ENCODE peak calls at places on chromosomes 13 and 19, in seven cellular contexts. V, S, H, J, L, O and P are unnamed samples. For H3K36me3, the result is how much of the 10 kb centered on the place peaks cover.

GRCh38 chr13:92682832-92683517 is 543.6 kb upstream of the GPC6 start:
- DNase-seq in V (no peak), S (no peak), H (no peak), J (no peak), L (no peak), O (no peak), P (no peak)

GRCh38 chr13:76976488-76976887 is 15.4 kb upstream of the CLN5 start:
- DNase-seq in V (no peak), S (no peak), H (no peak), J (no peak), L (no peak), O (no peak), P (no peak)

GRCh38 chr19:674282-675151 is 1.7 kb upstream of the FSTL3 start:
- DNase-seq in V (no peak), S (no peak), H (peak), J (no peak), L (no peak), O (no peak), P (peak)

GRCh38 chr13:51761638-51762350 is 42.2 kb downstream of the DHRS12 start:
- DNase-seq in V (no peak), S (no peak), H (no peak), J (no peak), L (no peak), O (no peak), P (no peak)

GRCh38 chr13:101727118-101727517 is 274.6 kb downstream of the ITGBL1 start:
- DNase-seq in V (no peak), S (no peak), H (no peak), J (no peak), L (no peak), O (no peak), P (no peak)

GRCh38 chr19:11378319-11379189 is 4.1 kb downstream of the SWSAP1 start:
- DNase-seq in V (no peak), S (no peak), H (no peak), J (peak), L (peak), O (peak), P (no peak)

GRCh38 chr19:4740092-4740491 is 16.4 kb upstream of the DPP9 start:
- DNase-seq in V (no peak), S (no peak), H (no peak), J (no peak), L (no peak), O (no peak), P (no peak)

GRCh38 chr13:97258801-97259200 is 36.7 kb downstream of the MBNL2 start:
- DNase-seq in V (no peak), S (no peak), H (no peak), J (no peak), L (no peak), O (no peak), P (no peak)

GRCh38 chr13:98026457-98026857 is 73.0 kb downstream of the IPO5 start:
- DNase-seq in V (no peak), S (no peak), H (no peak), J (no peak), L (peak), O (no peak), P (no peak)

GRCh38 chr19:29823581-29824330 is 12.0 kb downstream of the CCNE1 start:
- DNase-seq in V (no peak), S (no peak), H (peak), J (no peak), L (no peak), O (peak), P (no peak)

GRCh38 chr19:20928371-20928770 is 5.3 kb downstream of the ZNF85 start:
- DNase-seq in V (no peak), S (no peak), H (no peak), J (no peak), L (no peak), O (no peak), P (no peak)

GRCh38 chr13:39559838-39560237 is 43.2 kb downstream of the LHFPL6 start:
- DNase-seq in V (no peak), S (no peak), H (no peak), J (no peak), L (no peak), O (no peak), P (no peak)

GRCh38 chr13:50080158-50080855 is 65.1 kb downstream of the KCNRG start:
- DNase-seq in V (no peak), S (peak), H (no peak), J (peak), L (peak), O (no peak), P (no peak)

GRCh38 chr13:60623131-60623530 is 226.1 kb downstream of the TDRD3 start:
- DNase-seq in V (no peak), S (no peak), H (no peak), J (no peak), L (no peak), O (no peak), P (no peak)

GRCh38 chr13:44320611-44321010 is 53.0 kb upstream of the SERP2 start:
- DNase-seq in V (no peak), S (no peak), H (no peak), J (no peak), L (no peak), O (no peak), P (no peak)

GRCh38 chr13:49697468-49697867 is 6.2 kb upstream of the EBPL start:
- DNase-seq in V (no peak), S (no peak), H (no peak), J (no peak), L (no peak), O (no peak), P (no peak)

GRCh38 chr19:33196446-33197193 is 2.5 kb downstream of the LRP3 start:
- DNase-seq in V (no peak), S (no peak), H (no peak), J (no peak), L (no peak), O (no peak), P (no peak)

GRCh38 chr13:42076309-42076713 is 27.9 kb downstream of the DGKH start:
- DNase-seq in V (no peak), S (no peak), H (no peak), J (no peak), L (no peak), O (no peak), P (no peak)

GRCh38 chr19:55304279-55304978 is 20.6 kb downstream of the BRSK1 start:
- DNase-seq in V (no peak), S (no peak), H (no peak), J (peak), L (no peak), O (no peak), P (no peak)

GRCh38 chr13:35767256-35767981 is 290.9 kb upstream of the MAB21L1 start:
- DNase-seq in V (no peak), S (no peak), H (no peak), J (no peak), L (no peak), O (no peak), P (no peak)

GRCh38 chr19:16274466-16274865 is 50.2 kb upstream of the KLF2 start:
- DNase-seq in V (no peak), S (no peak), H (no peak), J (no peak), L (no peak), O (no peak), P (no peak)

GRCh38 chr13:74062933-74063332 is 71.3 kb downstream of the KLF12 start:
- DNase-seq in V (no peak), S (peak), H (no peak), J (peak), L (no peak), O (peak), P (peak)

GRCh38 chr13:108365255-108365654 is 95.7 kb downstream of the TNFSF13B start:
- DNase-seq in V (no peak), S (no peak), H (no peak), J (no peak), L (no peak), O (no peak), P (no peak)

GRCh38 chr13:108369412-108369811 is 99.9 kb downstream of the TNFSF13B start:
- DNase-seq in V (no peak), S (no peak), H (no peak), J (no peak), L (no peak), O (no peak), P (no peak)

GRCh38 chr13:108363651-108364050 is 94.1 kb downstream of the TNFSF13B start:
- DNase-seq in V (no peak), S (no peak), H (no peak), J (no peak), L (no peak), O (no peak), P (no peak)

DNA sequence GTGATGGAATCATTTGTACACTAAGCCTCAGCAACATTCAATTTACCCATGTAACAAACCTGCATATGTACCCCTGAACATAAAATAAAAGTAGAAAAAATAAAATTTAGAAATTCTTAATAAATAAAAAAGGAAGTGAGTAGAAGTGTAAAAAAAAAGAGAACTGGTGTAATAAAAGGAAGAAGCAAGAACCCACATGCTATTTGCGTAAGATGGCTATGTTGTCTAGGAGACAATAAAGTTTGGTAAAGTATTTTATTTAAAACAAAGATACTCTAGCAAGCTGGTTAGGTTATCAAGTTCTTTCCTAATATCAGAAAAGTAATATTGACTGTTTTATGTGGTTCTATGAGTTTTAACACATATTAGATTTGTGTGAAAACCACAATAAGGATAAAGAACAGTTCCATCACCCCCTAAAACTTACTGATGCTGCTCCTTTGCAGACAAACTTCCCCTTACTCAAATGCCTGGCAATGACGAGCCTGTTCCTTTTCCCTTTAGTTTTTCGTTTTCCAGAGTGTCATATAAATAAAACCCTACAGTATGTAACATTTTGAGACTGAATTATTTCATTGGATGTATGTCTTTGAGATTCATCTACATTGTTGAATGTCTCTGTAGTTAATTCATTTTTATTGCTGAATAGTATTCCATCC is 98.9 kb downstream of the TNFSF13B start:
- DNase-seq in V (no peak), S (no peak), H (no peak), J (no peak), L (no peak), O (no peak), P (no peak)
- TF ChIP-seq POLR2A in V (no peak), S (no peak), H (no peak), J (no peak), L (no peak), O (no peak), P (no peak)

DNA sequence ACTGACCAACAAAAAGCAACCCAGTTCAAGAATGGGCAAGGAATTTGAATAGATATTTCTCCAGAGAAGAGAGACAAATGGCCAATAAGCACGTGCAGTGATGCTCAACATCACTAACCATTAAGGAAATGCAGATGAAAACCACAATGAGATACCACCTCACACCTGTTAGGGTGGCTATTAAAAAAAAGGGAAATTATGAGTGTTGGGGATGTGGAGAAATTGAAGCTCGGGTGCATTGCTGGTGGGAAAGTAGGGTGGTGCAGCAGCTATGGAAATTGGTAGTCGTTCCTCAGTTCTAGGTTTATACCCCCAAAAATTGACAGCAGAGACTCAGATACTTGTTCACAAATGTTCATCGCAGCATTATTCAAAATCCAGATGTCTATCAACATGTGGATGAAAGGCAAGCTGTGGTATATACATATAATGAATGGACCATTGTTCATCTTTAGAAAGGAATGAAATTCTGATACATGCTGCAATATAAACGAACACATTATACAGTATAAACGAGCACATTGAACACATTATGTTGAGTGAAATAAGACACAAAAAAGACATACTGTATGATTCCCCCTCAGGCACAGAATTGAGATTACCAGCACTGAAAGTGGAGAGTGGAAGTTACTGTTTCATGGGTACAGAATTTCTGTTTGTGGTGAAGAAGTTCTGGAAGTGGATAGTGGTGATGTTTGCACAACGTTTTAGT is 927 bp downstream of the CHAMP1 start:
- DNase-seq in V (no peak), S (no peak), H (no peak), J (no peak), L (peak), O (no peak), P (no peak)
- H3K36me3 ChIP-seq in V (under half), S (under half), H (under half), J (under half), L (under half), O (under half), P (under half)

GRCh38 chr13:110520431-110521295 is 40.9 kb downstream of the RAB20 start:
- DNase-seq in V (no peak), S (peak), H (peak), J (peak), L (no peak), O (no peak), P (peak)
- TF ChIP-seq POLR2A in V (no peak), S (no peak), H (no peak), J (peak), L (no peak), O (no peak), P (no peak)

DNA sequence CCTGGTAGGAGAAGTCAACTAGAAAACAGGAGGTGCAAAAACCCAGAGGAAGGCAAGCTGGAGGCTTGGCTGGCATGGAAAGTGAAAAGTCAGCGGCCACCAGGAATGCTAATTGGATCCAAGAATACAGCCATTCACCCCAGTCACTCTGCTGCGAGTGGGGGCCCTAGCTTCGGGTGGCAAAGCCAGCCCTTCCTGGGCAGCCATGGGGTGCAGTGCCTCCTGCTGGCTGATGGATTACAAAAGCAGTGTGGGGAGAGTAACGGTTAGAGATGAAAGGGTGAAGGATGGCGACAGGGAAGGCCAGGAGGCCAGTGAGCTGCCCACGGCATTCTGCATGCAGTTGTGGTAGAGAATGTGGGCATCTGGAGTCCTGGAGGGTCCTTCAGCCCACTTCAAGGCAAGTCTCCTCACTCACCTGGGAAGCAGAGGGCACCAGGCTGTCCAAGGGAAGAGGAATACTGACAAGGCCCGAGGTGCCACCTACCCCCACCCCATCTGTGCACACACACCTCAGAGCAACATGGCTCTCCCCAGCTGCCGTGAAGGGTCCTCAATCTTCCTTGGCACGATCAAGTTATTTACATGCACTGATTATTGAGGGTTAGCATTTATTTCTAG is 20.3 kb upstream of the EPHX3 start:
- DNase-seq in V (no peak), S (no peak), H (no peak), J (no peak), L (peak), O (no peak), P (no peak)
- H3K36me3 ChIP-seq in V (under half), S (under half), H (half or more), J (under half), L (under half), O (half or more), P (half or more)

GRCh38 chr13:32537580-32538233 is 888 bp downstream of the N4BP2L2 start:
- DNase-seq in V (peak), S (no peak), H (peak), J (peak), L (peak), O (peak), P (peak)

GRCh38 chr13:32535748-32536147 is 2.8 kb downstream of the N4BP2L2 start:
- DNase-seq in V (no peak), S (no peak), H (no peak), J (no peak), L (no peak), O (no peak), P (no peak)

GRCh38 chr13:32535140-32535539 is 3.5 kb downstream of the N4BP2L2 start:
- DNase-seq in V (no peak), S (no peak), H (no peak), J (no peak), L (no peak), O (no peak), P (no peak)

GRCh38 chr13:32538234-32538620 is 368 bp downstream of the N4BP2L2 start:
- DNase-seq in V (no peak), S (peak), H (peak), J (no peak), L (no peak), O (peak), P (peak)

GRCh38 chr13:32538621-32539246 is at the start of gene N4BP2L2:
- DNase-seq in V (peak), S (peak), H (peak), J (peak), L (peak), O (peak), P (peak)
- TF ChIP-seq POLR2A in V (peak), S (peak), H (peak), J (peak), L (peak), O (no peak), P (peak)

GRCh38 chr19:47757617-47758432 is 12.5 kb downstream of the NOP53 start:
- DNase-seq in V (no peak), S (no peak), H (no peak), J (no peak), L (no peak), O (no peak), P (no peak)

GRCh38 chr19:47755762-47756626 is 10.6 kb downstream of the NOP53 start:
- DNase-seq in V (no peak), S (no peak), H (peak), J (no peak), L (no peak), O (no peak), P (no peak)

GRCh38 chr19:47755065-47755761 is 9.9 kb downstream of the NOP53 start:
- DNase-seq in V (no peak), S (no peak), H (peak), J (no peak), L (no peak), O (no peak), P (no peak)

GRCh38 chr19:47756953-47757608 is 11.7 kb downstream of the NOP53 start:
- DNase-seq in V (no peak), S (no peak), H (no peak), J (no peak), L (no peak), O (no peak), P (no peak)

DNA sequence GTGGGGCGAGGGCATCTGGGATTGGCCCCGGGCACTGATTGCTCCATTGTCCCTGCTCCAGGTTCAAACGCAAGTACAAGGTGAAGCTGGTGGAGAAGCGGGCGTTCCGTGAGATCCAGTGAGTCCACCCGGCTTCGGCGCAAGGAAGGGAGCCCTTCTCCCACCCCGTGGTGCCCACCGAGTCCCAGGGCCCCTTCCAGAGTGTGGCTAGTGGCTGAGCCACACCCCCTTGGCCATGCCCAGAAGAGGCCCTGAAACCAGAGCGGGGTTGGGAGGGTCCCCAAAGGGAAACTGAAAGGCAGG is 11.2 kb downstream of the NOP53 start:
- DNase-seq in V (no peak), S (no peak), H (no peak), J (no peak), L (no peak), O (no peak), P (no peak)
- H3K36me3 ChIP-seq in V (half or more), S (half or more), H (half or more), J (half or more), L (under half), O (half or more), P (under half)